ENCODE peak calls at places on chromosomes 3 and 15, in four cellular contexts. I is pancreas, T is neuronal stem cell, Q is esophagus squamous epithelium. E is an unnamed sample.

GRCh38 chr3:164488893-164489292 is 589.4 kb downstream of the SI start:
- DNase-seq in T (no peak), I (no peak), Q (no peak), E (no peak)

GRCh38 chr3:13884851-13885703 is 5.2 kb upstream of the WNT7A start:
- DNase-seq in I (peak; percentile 75), T (peak; percentile 33), Q (no peak), E (peak; percentile 31)

GRCh38 chr15:36331531-36332275 is 247.7 kb upstream of the CDIN1 start:
- DNase-seq in T (no peak), I (no peak), Q (no peak), E (no peak)

GRCh38 chr3:107847791-107848190 is 243.0 kb downstream of the CD47 start:
- DNase-seq in I (no peak), T (no peak), Q (no peak), E (no peak)

GRCh38 chr3:52293491-52294319 is 6.1 kb downstream of the GLYCTK start:
- DNase-seq in T (no peak), I (no peak), Q (no peak), E (no peak)

GRCh38 chr3:127822166-127822835 is at the start of gene MGLL:
- DNase-seq in Q (no peak), T (peak; percentile 23), I (no peak), E (no peak)

GRCh38 chr3:171334465-171334811 is 125.8 kb downstream of the TNIK start:
- DNase-seq in I (peak; percentile 86), T (no peak), Q (no peak), E (no peak)

GRCh38 chr3:45654344-45654934 is 34.8 kb upstream of the SACM1L start:
- DNase-seq in T (no peak), Q (no peak), I (no peak), E (no peak)

GRCh38 chr3:44764248-44764647 is 2.7 kb downstream of the KIF15 start:
- DNase-seq in Q (no peak), I (no peak), T (no peak), E (no peak)

GRCh38 chr15:97955040-97955439 is 5.5 kb upstream of the ARRDC4 start:
- DNase-seq in T (no peak), I (no peak), Q (no peak), E (no peak)

GRCh38 chr15:65008989-65009388 is 19.3 kb upstream of the SPG21 start:
- DNase-seq in Q (no peak), I (no peak), T (no peak), E (no peak)

GRCh38 chr15:65006876-65007275 is 17.2 kb upstream of the SPG21 start:
- DNase-seq in I (no peak), Q (no peak), T (no peak), E (no peak)

GRCh38 chr15:65004993-65005392 is 15.3 kb upstream of the SPG21 start:
- DNase-seq in Q (no peak), T (no peak), I (no peak), E (no peak)
- H3K27ac ChIP-seq in Q (no peak overlapping the region), T (no peak overlapping the region), I (no peak overlapping the region), E (no peak overlapping the region)

GRCh38 chr3:48189321-48189720 is 1.1 kb upstream of the CDC25A start:
- DNase-seq in Q (no peak), I (no peak), T (no peak), E (no peak)
- H3K27ac ChIP-seq in Q (no peak overlapping the region), I (no peak overlapping the region), T (no peak overlapping the region), E (no peak overlapping the region)

GRCh38 chr3:177679568-177680441 is 482.5 kb upstream of the TBL1XR1 start:
- DNase-seq in Q (no peak), T (no peak), I (no peak), E (no peak)

GRCh38 chr3:177673105-177673804 is 476.0 kb upstream of the TBL1XR1 start:
- DNase-seq in T (no peak), Q (no peak), I (no peak), E (no peak)

GRCh38 chr3:177676947-177677587 is 479.8 kb upstream of the TBL1XR1 start:
- DNase-seq in T (no peak), Q (no peak), I (peak; percentile 40), E (no peak)

GRCh38 chr3:177674186-177674585 is 476.9 kb upstream of the TBL1XR1 start:
- DNase-seq in Q (no peak), I (no peak), T (no peak), E (no peak)

GRCh38 chr3:177676148-177676547 is 478.9 kb upstream of the TBL1XR1 start:
- DNase-seq in T (no peak), I (no peak), Q (no peak), E (no peak)
- H3K27ac ChIP-seq in T (no peak overlapping the region), I (no peak overlapping the region), Q (no peak overlapping the region), E (no peak overlapping the region)

DNA sequence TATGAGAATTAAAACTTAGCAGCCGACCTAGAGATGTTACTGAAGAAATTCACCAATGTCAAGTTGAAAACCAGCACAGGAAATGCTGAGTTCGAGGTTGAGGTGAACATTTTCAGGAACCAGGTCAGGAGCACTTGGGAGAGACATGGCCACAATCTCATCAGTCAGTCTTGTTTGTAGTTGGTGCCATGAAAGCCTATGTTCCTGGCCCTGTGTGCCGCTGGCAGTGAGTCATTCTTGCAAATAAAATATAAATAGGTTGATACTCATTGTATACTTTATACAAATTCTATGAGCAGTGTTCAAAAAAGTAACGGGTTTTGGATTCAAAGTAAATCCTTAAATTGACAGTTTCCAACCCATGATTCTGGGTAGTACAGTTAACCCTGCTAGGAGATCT is 1.5 kb upstream of the FSIP1 start:
- DNase-seq in I (no peak), Q (no peak), T (no peak), E (no peak)
- H3K27ac ChIP-seq in I (no peak overlapping the region), Q (no peak overlapping the region), T (no peak overlapping the region), E (no peak overlapping the region)

GRCh38 chr3:192170659-192171058 is 556.7 kb downstream of the FGF12 start:
- DNase-seq in Q (no peak), I (no peak), T (no peak), E (no peak)
- H3K27ac ChIP-seq in Q (no peak overlapping the region), I (no peak overlapping the region), T (no peak overlapping the region), E (no peak overlapping the region)

GRCh38 chr3:150236683-150237082 is 171.4 kb upstream of the TSC22D2 start:
- DNase-seq in I (no peak), T (no peak), Q (no peak), E (no peak)

GRCh38 chr3:150237490-150237889 is 170.6 kb upstream of the TSC22D2 start:
- DNase-seq in T (no peak), Q (no peak), I (no peak), E (no peak)

GRCh38 chr3:150239764-150240163 is 168.3 kb upstream of the TSC22D2 start:
- DNase-seq in I (no peak), Q (no peak), T (no peak), E (no peak)

GRCh38 chr3:150238995-150239612 is 169.0 kb upstream of the TSC22D2 start:
- DNase-seq in Q (no peak), T (no peak), I (peak; percentile 23), E (no peak)

GRCh38 chr3:150238043-150238802 is 169.9 kb upstream of the TSC22D2 start:
- DNase-seq in Q (no peak), I (no peak), T (no peak), E (no peak)
- H3K27ac ChIP-seq in Q (peak overlapping the region; percentile 62), I (peak overlapping the region; percentile 0), T (no peak overlapping the region), E (peak overlapping the region; percentile 32)

GRCh38 chr15:98967096-98967495 is 40.5 kb downstream of the PGPEP1L start:
- DNase-seq in T (no peak), Q (no peak), I (no peak), E (no peak)
- H3K27ac ChIP-seq in T (no peak overlapping the region), Q (peak overlapping the region; percentile 3), I (no peak overlapping the region), E (no peak overlapping the region)

GRCh38 chr3:177521305-177521704 is 324.0 kb upstream of the TBL1XR1 start:
- DNase-seq in T (no peak), Q (no peak), I (peak; percentile 75), E (no peak)
- H3K27ac ChIP-seq in T (no peak overlapping the region), Q (no peak overlapping the region), I (no peak overlapping the region), E (no peak overlapping the region)

GRCh38 chr3:37456270-37456708 is 281.9 kb upstream of the LRRFIP2 start:
- DNase-seq in T (no peak), I (no peak), Q (no peak), E (peak; percentile 93)
- H3K27ac ChIP-seq in T (no peak overlapping the region), I (no peak overlapping the region), Q (peak overlapping the region; percentile 13), E (peak overlapping the region; percentile 78)

DNA sequence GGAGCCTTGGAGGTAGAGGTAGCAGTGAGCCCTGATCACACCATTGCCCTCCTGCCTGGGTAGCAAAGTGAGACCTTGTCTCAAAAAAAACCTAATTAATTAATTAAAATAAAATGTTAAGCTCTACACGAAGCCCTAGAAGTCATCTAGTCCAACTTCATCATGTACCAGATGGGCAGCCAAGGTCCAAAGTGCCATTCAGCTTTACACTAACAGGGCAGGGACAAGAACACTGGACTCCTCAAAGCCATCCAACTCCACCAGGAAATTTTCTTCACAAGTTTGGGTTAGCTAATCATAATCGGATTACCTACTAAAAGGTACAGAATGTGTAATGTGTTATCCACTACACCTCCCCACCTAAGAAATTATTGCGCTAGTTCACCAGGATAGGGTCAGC is 48.8 kb downstream of the WWTR1 start:
- DNase-seq in I (no peak), T (no peak), Q (no peak), E (no peak)
- H3K27ac ChIP-seq in I (no peak overlapping the region), T (no peak overlapping the region), Q (no peak overlapping the region), E (no peak overlapping the region)